ENCODE peak calls at places on chromosome 17, in six cellular contexts. K is A549, J is heart left ventricle, L is mucosa of descending colon, E is foreskin fibroblast, T is heart right ventricle. C is an unnamed sample.

GRCh38 chr17:66255112-66255511 is 25.9 kb upstream of the APOH start:
- DNase-seq in K (peak), J (no peak), L (peak), E (peak), T (peak), C (peak)

GRCh38 chr17:72266099-72266852 is 145.5 kb downstream of the SOX9 start:
- DNase-seq in K (no peak), J (no peak), L (no peak), E (no peak), T (no peak), C (no peak)

GRCh38 chr17:45314761-45315549 is 1.9 kb downstream of the MAP3K14 start:
- DNase-seq in K (peak), J (no peak), L (no peak), E (peak), T (no peak), C (no peak)

GRCh38 chr17:16932156-16932555 is 39.8 kb downstream of the TNFRSF13B start:
- DNase-seq in K (no peak), J (no peak), L (no peak), E (no peak), T (no peak), C (no peak)

GRCh38 chr17:61251939-61252865 is 147.4 kb upstream of the TBX2 start:
- DNase-seq in K (peak), J (peak), L (peak), E (peak), T (peak), C (no peak)

GRCh38 chr17:71500761-71501555 is 619.9 kb upstream of the SOX9 start:
- DNase-seq in K (no peak), J (no peak), L (no peak), E (peak), T (no peak), C (no peak)

GRCh38 chr17:61409301-61410099 is 9.9 kb downstream of the TBX2 start:
- DNase-seq in K (peak), J (peak), L (peak), E (peak), T (peak), C (no peak)

GRCh38 chr17:39404542-39405378 is 3.3 kb upstream of the FBXL20 start:
- DNase-seq in K (peak), J (no peak), L (no peak), E (peak), T (no peak), C (peak)

GRCh38 chr17:15341385-15341849 is at the start of gene TEKT3:
- DNase-seq in K (peak), J (peak), L (peak), E (peak), T (peak), C (peak)

GRCh38 chr17:12078791-12079190 is 58.1 kb downstream of the MAP2K4 start:
- DNase-seq in K (no peak), J (no peak), L (no peak), E (peak), T (no peak), C (peak)

GRCh38 chr17:79739148-79740062 is 8.7 kb downstream of the ENPP7 start:
- DNase-seq in K (no peak), J (no peak), L (no peak), E (no peak), T (no peak), C (no peak)

GRCh38 chr17:59848778-59849177 is 44.0 kb downstream of the TUBD1 start:
- DNase-seq in K (no peak), J (peak), L (peak), E (peak), T (no peak), C (peak)

GRCh38 chr17:5580367-5580766 is 3.9 kb downstream of the NLRP1 start:
- DNase-seq in K (no peak), J (no peak), L (no peak), E (peak), T (no peak), C (no peak)

GRCh38 chr17:59734226-59734625 is 26.8 kb downstream of the VMP1 start:
- DNase-seq in K (no peak), J (no peak), L (peak), E (no peak), T (no peak), C (no peak)

GRCh38 chr17:66524848-66525247 is 222.4 kb downstream of the PRKCA start:
- DNase-seq in K (no peak), J (no peak), L (no peak), E (no peak), T (no peak), C (no peak)

GRCh38 chr17:38719943-38720641 is 10.0 kb upstream of the CISD3 start:
- DNase-seq in K (no peak), J (no peak), L (peak), E (no peak), T (no peak), C (no peak)

GRCh38 chr17:66831383-66832220 is 3.3 kb upstream of the CACNG5 start:
- DNase-seq in K (no peak), J (no peak), L (no peak), E (no peak), T (no peak), C (no peak)

GRCh38 chr17:31008374-31009035 is 37.7 kb downstream of the RNF135 start:
- DNase-seq in K (no peak), J (peak), L (peak), E (peak), T (peak), C (no peak)

GRCh38 chr17:67528751-67529436 is 151.8 kb downstream of the PITPNC1 start:
- DNase-seq in K (peak), J (peak), L (peak), E (peak), T (peak), C (peak)

GRCh38 chr17:81715107-81715871 is 3.2 kb downstream of the SLC25A10 start:
- DNase-seq in K (no peak), J (no peak), L (no peak), E (no peak), T (no peak), C (no peak)
- H3K4me3 ChIP-seq in K (no peak), J (no peak), L (no peak), E (no peak), T (no peak), C (no peak)

DNA sequence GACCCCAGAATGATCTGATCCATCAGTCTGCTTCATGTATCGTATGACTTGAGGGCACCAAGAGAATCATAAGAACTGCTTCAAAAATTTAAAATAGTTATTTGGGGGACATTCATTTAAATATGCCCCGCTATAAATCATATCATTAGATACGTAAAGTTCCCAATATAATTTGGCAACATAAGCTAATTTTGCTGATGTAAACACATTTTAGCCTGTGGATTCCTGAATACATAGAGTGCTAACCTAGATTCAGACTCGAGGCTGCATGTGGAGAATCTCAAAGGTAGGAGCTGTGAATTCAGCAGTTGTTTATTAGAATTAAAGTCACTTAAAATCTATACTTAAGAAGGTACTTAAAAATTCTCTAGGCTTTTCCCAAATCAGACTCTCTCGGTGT is 24.9 kb downstream of the ANKFN1 start:
- DNase-seq in K (no peak), J (no peak), L (no peak), E (no peak), T (no peak), C (no peak)
- TF ChIP-seq CTCF in K (no peak), J (no peak), L (no peak), E (no peak), T (no peak), C (no peak)

GRCh38 chr17:81714412-81715106 is 2.5 kb downstream of the SLC25A10 start:
- DNase-seq in K (no peak), J (no peak), L (no peak), E (no peak), T (no peak), C (no peak)
- H3K4me3 ChIP-seq in K (no peak), J (no peak), L (no peak), E (no peak), T (no peak), C (no peak)

DNA sequence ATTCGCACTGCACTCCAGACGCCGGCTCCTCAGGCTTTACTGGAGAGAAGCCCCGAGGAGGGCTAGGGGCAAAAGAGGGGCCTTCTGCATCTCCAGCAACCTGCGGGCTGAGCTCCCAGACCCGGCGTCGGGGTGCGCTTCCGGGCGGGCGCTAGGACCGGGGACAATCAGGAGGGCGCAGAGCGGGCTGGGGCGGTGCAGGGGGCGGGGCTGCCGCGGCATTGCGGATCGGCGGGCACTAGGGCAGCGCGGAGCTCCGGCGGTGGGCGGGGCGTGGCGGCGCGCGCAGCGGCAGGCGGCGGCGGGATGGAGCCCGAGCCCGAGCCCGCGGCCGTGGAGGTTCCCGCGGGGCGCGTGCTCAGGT is at the start of gene TSEN54:
- DNase-seq in K (peak), J (peak), L (peak), E (peak), T (peak), C (peak)
- TF ChIP-seq CTCF in K (no peak), J (no peak), L (no peak), E (no peak), T (no peak), C (no peak)

GRCh38 chr17:3892095-3892998 is 506 bp downstream of the CAMKK1 start:
- DNase-seq in K (peak), J (peak), L (peak), E (peak), T (peak), C (no peak)

GRCh38 chr17:3894188-3894587 is 1.3 kb upstream of the CAMKK1 start:
- DNase-seq in K (no peak), J (no peak), L (no peak), E (no peak), T (no peak), C (no peak)

GRCh38 chr17:3894927-3895343 is 2.1 kb upstream of the CAMKK1 start:
- DNase-seq in K (peak), J (peak), L (peak), E (peak), T (peak), C (no peak)

GRCh38 chr17:3893003-3893719 is at the start of gene CAMKK1:
- DNase-seq in K (peak), J (peak), L (peak), E (peak), T (peak), C (no peak)

GRCh38 chr17:3893720-3894116 is 865 bp upstream of the CAMKK1 start:
- DNase-seq in K (no peak), J (no peak), L (no peak), E (no peak), T (no peak), C (no peak)
- H3K4me3 ChIP-seq in K (peak), J (peak), L (no peak), E (no peak), T (peak), C (no peak)

GRCh38 chr17:4551141-4551540 is 4.0 kb downstream of the MYBBP1A start:
- DNase-seq in K (peak), J (no peak), L (no peak), E (peak), T (no peak), C (no peak)
- TF ChIP-seq CTCF in K (peak), J (no peak), L (no peak), E (no peak), T (no peak), C (no peak)

GRCh38 chr17:64016248-64016784 is 4.1 kb downstream of the ICAM2 start:
- DNase-seq in K (no peak), J (no peak), L (no peak), E (peak), T (no peak), C (no peak)
- H3K4me3 ChIP-seq in K (no peak), J (no peak), L (no peak), E (no peak), T (no peak), C (no peak)

DNA sequence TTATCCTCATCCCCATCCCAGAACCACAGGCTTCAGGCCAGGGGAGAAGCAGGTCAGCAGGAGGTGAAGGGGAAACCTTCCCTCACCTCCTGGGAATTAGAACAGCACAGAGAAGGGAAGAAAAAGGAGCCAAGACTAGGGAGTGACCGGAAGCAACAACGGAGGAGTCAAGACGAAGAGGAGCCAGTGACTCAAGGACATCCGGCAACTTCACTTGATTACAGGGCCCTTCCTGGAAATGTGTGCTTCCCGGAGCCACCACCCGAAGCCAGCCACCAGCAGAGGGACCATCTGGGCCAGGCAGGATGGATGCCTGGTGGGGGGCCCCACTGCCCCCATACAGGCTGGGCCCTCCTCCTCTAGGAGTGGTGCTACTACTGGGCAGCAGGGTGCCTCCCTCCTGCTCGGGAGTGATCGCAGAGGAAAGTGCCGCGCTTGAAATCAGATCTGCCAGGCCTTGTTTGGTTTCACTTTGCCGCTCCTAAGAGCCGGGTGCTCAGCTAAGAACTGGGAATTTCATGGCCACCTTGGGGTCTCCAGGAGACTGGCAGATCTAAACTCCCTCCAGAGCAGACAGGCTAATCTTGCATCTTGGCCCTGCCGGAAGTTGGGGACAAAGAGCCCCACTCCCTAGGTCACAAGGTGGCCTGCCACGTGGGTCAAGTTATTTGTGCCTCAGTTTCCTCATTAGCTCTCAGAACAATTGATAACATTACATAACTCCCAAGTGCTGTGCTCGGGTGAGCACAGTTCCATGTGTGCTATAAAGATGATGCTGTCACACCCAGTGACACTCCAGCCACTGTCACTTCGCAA is 6.6 kb downstream of the CDC42EP4 start:
- DNase-seq in K (peak), J (peak), L (peak), E (peak), T (peak), C (peak)
- TF ChIP-seq CTCF in K (peak), J (peak), L (no peak), E (peak), T (peak), C (peak)

DNA sequence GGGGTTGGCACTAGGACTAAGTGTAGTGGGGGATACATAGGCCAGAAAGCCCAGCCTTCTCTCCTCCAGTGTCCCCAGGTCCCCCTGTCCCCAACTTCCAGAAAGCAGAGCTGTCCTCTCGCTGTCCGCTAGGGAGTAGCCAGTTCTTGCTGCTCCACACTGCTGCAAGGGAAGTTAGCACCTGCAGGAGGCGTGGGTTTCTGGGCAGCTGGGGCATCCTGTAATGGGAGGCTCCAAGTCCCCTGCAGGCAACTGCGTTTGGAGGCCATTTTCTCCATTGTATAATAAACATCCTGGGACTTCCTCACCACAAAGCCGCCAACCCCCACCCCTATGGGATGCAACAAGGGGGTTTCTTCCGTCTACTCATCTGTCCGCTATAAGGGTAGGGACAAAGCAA is 1.7 kb downstream of the RPRML start:
- DNase-seq in K (peak), J (no peak), L (peak), E (peak), T (no peak), C (peak)
- H3K4me3 ChIP-seq in K (no peak), J (no peak), L (no peak), E (no peak), T (no peak), C (no peak)

C was measured in kidney epithelial cell.